ENCODE peak calls at places on chromosomes 11 and 22, in eight cellular contexts. C is psoas muscle, I is fibroblast of mammary gland, Q is progenitor cell of endocrine pancreas, X is choroid plexus epithelial cell, W is AG10803, O is ovary, E is endothelial cell. V is an unnamed sample.

GRCh38 chr11:111840143-111840542 is 31.2 kb downstream of the ALG9 start:
- DNase-seq in C (no peak), X (peak; percentile 85), E (no peak), Q (no peak), I (no peak), W (peak; percentile 67), O (no peak), V (no peak)

GRCh38 chr11:45609902-45610301 is 55.5 kb downstream of the CHST1 start:
- DNase-seq in W (no peak), C (no peak), O (no peak), I (no peak), X (no peak), E (no peak), Q (no peak), V (no peak)

GRCh38 chr11:12269104-12269441 is 108.3 kb upstream of the PARVA start:
- DNase-seq in O (no peak), I (no peak), Q (no peak), X (peak; percentile 55), C (no peak), W (peak; percentile 25), E (no peak), V (no peak)

GRCh38 chr11:31968774-31969433 is 122.0 kb upstream of the RCN1 start:
- DNase-seq in X (peak; percentile 51), E (no peak), C (no peak), I (peak; percentile 92), W (peak; percentile 74), O (no peak), Q (no peak), V (no peak)

GRCh38 chr22:31537019-31537535 is 40.7 kb downstream of the SFI1 start:
- DNase-seq in C (no peak), I (no peak), W (no peak), O (no peak), X (peak; percentile 8), Q (no peak), E (no peak), V (no peak)

GRCh38 chr11:118176400-118177134 is at the start of gene SCN2B:
- DNase-seq in O (no peak), C (no peak), X (no peak), E (no peak), W (no peak), I (no peak), Q (no peak), V (no peak)

GRCh38 chr22:48952256-48953102 is 875.2 kb downstream of the BRD1 start:
- DNase-seq in C (no peak), X (no peak), I (no peak), Q (no peak), O (no peak), E (no peak), W (no peak), V (no peak)

GRCh38 chr11:122050021-122050710 is 65.8 kb downstream of the BLID start:
- DNase-seq in C (no peak), E (no peak), Q (no peak), X (no peak), I (no peak), W (no peak), O (no peak), V (no peak)

GRCh38 chr11:41895106-41895505 is 435.7 kb upstream of the LRRC4C start:
- DNase-seq in X (no peak), C (no peak), W (peak; percentile 51), Q (no peak), E (no peak), I (no peak), O (no peak), V (no peak)

GRCh38 chr11:291281-292210 is 2.6 kb downstream of the PGGHG start:
- DNase-seq in X (no peak), O (peak; percentile 17), W (no peak), I (no peak), E (no peak), C (peak; percentile 8), Q (no peak), V (no peak)

DNA sequence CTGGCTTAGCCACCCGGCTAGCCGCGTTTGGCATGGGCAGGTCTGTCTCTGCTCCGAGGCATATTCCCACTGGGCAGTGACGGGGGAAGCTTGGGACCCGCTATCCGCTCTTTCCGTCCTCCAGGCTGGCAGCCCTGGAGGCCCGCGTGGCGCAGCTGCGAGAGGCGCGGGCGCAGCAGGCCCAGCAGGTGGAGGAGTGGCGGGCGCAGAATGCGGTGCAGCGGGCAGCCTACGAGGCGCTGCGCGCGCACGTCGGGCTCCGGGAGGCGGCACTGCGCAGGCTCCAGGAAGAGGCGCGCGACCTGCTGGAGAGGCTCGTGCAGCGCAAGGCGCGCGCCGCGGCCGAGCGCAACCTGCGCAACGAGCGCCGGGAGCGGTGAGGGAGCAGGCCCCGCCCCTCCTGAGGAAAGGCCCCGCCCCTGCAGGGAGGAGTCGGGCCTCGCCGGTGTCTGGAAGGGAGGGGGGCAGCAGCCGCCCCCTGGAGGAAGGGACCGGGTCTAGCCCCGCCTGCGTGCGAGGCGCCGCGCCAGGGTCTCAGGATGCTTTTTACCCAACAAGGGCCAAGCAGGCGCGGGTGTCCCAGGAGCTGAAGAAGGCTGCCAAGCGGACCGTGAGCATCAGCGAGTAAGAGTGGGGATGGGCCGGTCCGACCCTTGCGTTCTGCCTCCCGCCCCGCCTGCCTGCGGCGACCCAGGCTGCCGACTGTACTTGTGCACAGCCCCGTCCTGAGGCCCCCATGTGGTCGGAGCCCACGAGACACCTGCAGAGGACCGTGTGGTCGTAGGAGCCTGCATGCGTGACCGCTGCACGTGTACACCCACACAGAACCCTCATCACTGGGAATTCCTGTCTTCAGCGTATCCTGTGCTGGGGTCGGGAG is 7.9 kb downstream of the ATG16L2 start:
- DNase-seq in C (peak; percentile 89), Q (peak; percentile 92), E (peak; percentile 93), W (peak; percentile 76), O (peak; percentile 95), X (peak; percentile 90), I (peak; percentile 77), V (peak; percentile 98)
- TF ChIP-seq CTCF in C (no peak), Q (peak; percentile 46), E (peak; percentile 39), W (no peak), O (peak; percentile 65), X (no peak), I (no peak), V (no peak)

GRCh38 chr11:17765381-17766359 is 31.1 kb downstream of the KCNC1 start:
- DNase-seq in E (peak; percentile 23), C (no peak), O (no peak), W (no peak), Q (no peak), X (peak; percentile 10), I (no peak), V (no peak)

GRCh38 chr11:17768547-17768946 is 34.0 kb downstream of the KCNC1 start:
- DNase-seq in O (no peak), C (no peak), Q (no peak), I (no peak), W (no peak), X (no peak), E (no peak), V (no peak)

GRCh38 chr11:17767301-17767885 is 32.8 kb downstream of the KCNC1 start:
- DNase-seq in W (peak; percentile 16), Q (no peak), I (peak; percentile 26), O (no peak), C (no peak), X (peak; percentile 32), E (no peak), V (no peak)

GRCh38 chr11:17767914-17768313 is 33.3 kb downstream of the KCNC1 start:
- DNase-seq in Q (no peak), E (no peak), X (no peak), W (no peak), C (no peak), O (no peak), I (no peak), V (no peak)

DNA sequence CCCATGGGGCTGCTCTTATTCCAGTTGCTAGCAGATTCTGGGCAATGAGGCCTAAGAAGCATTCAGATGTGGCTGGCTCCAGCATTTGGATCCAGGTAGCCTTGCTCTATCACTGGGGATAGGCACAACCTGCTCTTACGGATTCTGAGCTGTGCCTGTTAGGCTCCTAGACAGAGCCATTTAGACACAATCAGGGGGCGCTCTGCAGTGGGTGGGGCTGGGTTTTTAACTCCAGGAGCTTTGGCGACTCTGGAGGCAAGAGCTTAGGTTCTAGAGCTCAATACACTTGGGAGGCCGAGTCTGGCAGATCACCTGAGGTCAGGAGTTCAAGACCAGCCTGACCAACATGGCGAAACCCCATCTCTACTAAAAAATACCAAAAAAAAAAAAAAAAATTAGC is 32.0 kb downstream of the KCNC1 start:
- DNase-seq in E (no peak), O (no peak), C (no peak), X (no peak), Q (no peak), W (no peak), I (no peak), V (no peak)
- TF ChIP-seq CTCF in E (no peak), O (no peak), C (no peak), X (peak; percentile 33), Q (peak; percentile 22), W (no peak), I (no peak), V (no peak)

GRCh38 chr11:13964771-13965074 is 2.2 kb downstream of the SPON1 start:
- DNase-seq in I (no peak), X (no peak), O (no peak), E (no peak), W (no peak), Q (no peak), C (no peak), V (no peak)

GRCh38 chr11:13966486-13966885 is 4.0 kb downstream of the SPON1 start:
- DNase-seq in W (no peak), I (no peak), C (no peak), Q (no peak), O (no peak), E (no peak), X (no peak), V (no peak)

GRCh38 chr11:13963169-13963948 is 836 bp downstream of the SPON1 start:
- DNase-seq in E (no peak), Q (peak; percentile 13), C (peak; percentile 25), X (peak; percentile 2), I (no peak), O (peak; percentile 54), W (no peak), V (peak; percentile 33)

GRCh38 chr11:13963949-13964770 is 1.6 kb downstream of the SPON1 start:
- DNase-seq in E (peak; percentile 41), X (no peak), O (peak; percentile 28), Q (peak; percentile 11), I (no peak), C (no peak), W (no peak), V (peak; percentile 47)

GRCh38 chr11:13965337-13965736 is 2.8 kb downstream of the SPON1 start:
- DNase-seq in O (no peak), W (no peak), E (peak; percentile 6), C (no peak), X (no peak), I (no peak), Q (no peak), V (no peak)
- TF ChIP-seq CTCF in O (no peak), W (no peak), E (no peak), C (no peak), X (no peak), I (no peak), Q (no peak), V (no peak)

DNA sequence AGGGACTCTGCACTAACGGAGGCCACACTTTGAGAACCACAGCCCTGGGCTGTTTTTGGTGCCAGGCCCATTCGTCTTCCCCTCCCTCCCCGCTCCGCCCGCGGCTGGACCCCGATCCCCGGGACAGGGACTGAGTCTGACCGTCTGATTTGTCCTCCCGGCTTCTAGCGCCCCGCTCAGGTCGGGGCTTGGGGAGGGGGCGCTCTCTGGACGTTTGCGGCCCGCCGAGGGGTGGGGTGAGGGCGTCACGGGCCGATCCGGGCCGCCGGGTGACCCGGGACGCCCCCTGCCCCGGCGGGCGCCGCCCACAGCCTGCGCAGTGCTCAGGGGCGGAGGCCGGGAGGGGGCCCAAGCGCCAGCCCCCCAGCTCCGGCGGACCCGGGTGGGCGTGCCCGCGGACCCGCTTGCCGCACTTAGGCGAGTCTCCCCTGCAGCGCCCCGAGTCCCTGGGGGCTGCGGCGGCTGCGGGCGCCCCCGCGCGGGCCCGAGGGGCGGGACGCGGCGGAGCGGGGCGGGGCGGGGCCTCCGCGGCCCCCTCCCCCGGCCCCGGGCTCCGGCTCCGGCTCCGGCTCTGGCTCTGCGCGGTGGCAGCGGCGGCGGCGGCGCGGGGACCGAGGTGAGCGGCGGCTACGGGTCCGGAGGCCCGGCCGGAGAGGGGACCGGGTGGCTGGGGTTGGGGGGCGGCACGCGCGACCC is 33.7 kb upstream of the PRR5 start:
- DNase-seq in O (no peak), E (peak; percentile 61), Q (peak; percentile 31), I (no peak), X (no peak), C (peak; percentile 50), W (no peak), V (no peak)
- TF ChIP-seq CTCF in O (no peak), E (no peak), Q (peak; percentile 16), I (no peak), X (no peak), C (no peak), W (no peak), V (no peak)

V was measured in D721Med.